ENCODE peak calls at places on chromosomes 7 and 10, in four cellular contexts. One of them, this sample, is unnamed.

GRCh38 chr7:129797224-129797789 is 155.5 kb downstream of the UBE2H start:
- DNase-seq in K562: no peak
- DNase-seq in A549: no peak
- DNase-seq in HepG2: no peak
- DNase-seq in this sample: peak

GRCh38 chr10:90960355-90960814 is 39.5 kb upstream of the ANKRD1 start:
- DNase-seq in K562: no peak
- DNase-seq in A549: peak
- DNase-seq in HepG2: no peak
- DNase-seq in this sample: no peak

GRCh38 chr10:78768041-78768569 is 300.7 kb upstream of the ZMIZ1 start:
- DNase-seq in K562: no peak
- DNase-seq in A549: no peak
- DNase-seq in HepG2: no peak
- DNase-seq in this sample: no peak

GRCh38 chr10:10891437-10891836 is 126.2 kb upstream of the CELF2 start:
- DNase-seq in K562: no peak
- DNase-seq in A549: no peak
- DNase-seq in HepG2: no peak
- DNase-seq in this sample: no peak

GRCh38 chr10:36256166-36256565 is 614.1 kb upstream of the FZD8 start:
- DNase-seq in K562: no peak
- DNase-seq in A549: no peak
- DNase-seq in HepG2: no peak
- DNase-seq in this sample: no peak

GRCh38 chr10:12376211-12376610 is 26.9 kb downstream of the CAMK1D start:
- DNase-seq in K562: no peak
- DNase-seq in A549: no peak
- DNase-seq in HepG2: no peak
- DNase-seq in this sample: no peak

GRCh38 chr7:151248191-151249033 is at the start of gene SMARCD3:
- DNase-seq in K562: peak
- DNase-seq in A549: peak
- DNase-seq in HepG2: peak
- DNase-seq in this sample: peak

GRCh38 chr7:41313171-41313570 is 389.7 kb downstream of the INHBA start:
- DNase-seq in K562: no peak
- DNase-seq in A549: no peak
- DNase-seq in HepG2: no peak
- DNase-seq in this sample: no peak

GRCh38 chr10:30186371-30186875 is 127.0 kb upstream of the JCAD start:
- DNase-seq in K562: no peak
- DNase-seq in A549: no peak
- DNase-seq in HepG2: peak
- DNase-seq in this sample: no peak

GRCh38 chr7:80918909-80919721 is at the start of gene SEMA3C:
- DNase-seq in K562: peak
- DNase-seq in A549: peak
- DNase-seq in HepG2: peak
- DNase-seq in this sample: peak

GRCh38 chr7:105713488-105714465 is 132.5 kb upstream of the EFCAB10 start:
- DNase-seq in K562: no peak
- DNase-seq in A549: no peak
- DNase-seq in HepG2: no peak
- DNase-seq in this sample: no peak

GRCh38 chr10:24893127-24893526 is 59.3 kb downstream of the PRTFDC1 start:
- DNase-seq in K562: no peak
- DNase-seq in A549: no peak
- DNase-seq in HepG2: no peak
- DNase-seq in this sample: no peak

GRCh38 chr7:113125728-113126127 is 7.4 kb upstream of the SMIM30 start:
- DNase-seq in K562: no peak
- DNase-seq in A549: no peak
- DNase-seq in HepG2: no peak
- DNase-seq in this sample: no peak

GRCh38 chr10:5147255-5147980 is 37.5 kb downstream of the AKR1C8 start:
- DNase-seq in K562: no peak
- DNase-seq in A549: peak
- DNase-seq in HepG2: peak
- DNase-seq in this sample: no peak

GRCh38 chr7:150631084-150631824 is 931 bp downstream of the GIMAP6 start:
- DNase-seq in K562: no peak
- DNase-seq in A549: no peak
- DNase-seq in HepG2: no peak
- DNase-seq in this sample: no peak

GRCh38 chr7:125098377-125098970 is 168.8 kb upstream of the POT1 start:
- DNase-seq in K562: no peak
- DNase-seq in A549: no peak
- DNase-seq in HepG2: no peak
- DNase-seq in this sample: no peak

GRCh38 chr7:105319578-105319977 is 69.1 kb downstream of the SRPK2 start:
- DNase-seq in K562: no peak
- DNase-seq in A549: no peak
- DNase-seq in HepG2: no peak
- DNase-seq in this sample: no peak

GRCh38 chr10:125578658-125579315 is 104.2 kb downstream of the TEX36 start:
- DNase-seq in K562: no peak
- DNase-seq in A549: no peak
- DNase-seq in HepG2: no peak
- DNase-seq in this sample: no peak

GRCh38 chr7:2928613-2929311 is 84.7 kb upstream of the GNA12 start:
- DNase-seq in K562: no peak
- DNase-seq in A549: no peak
- DNase-seq in HepG2: no peak
- DNase-seq in this sample: peak

GRCh38 chr7:50826371-50827172 is 43.9 kb upstream of the GRB10 start:
- DNase-seq in K562: no peak
- DNase-seq in A549: peak
- DNase-seq in HepG2: peak
- DNase-seq in this sample: no peak

GRCh38 chr7:120272896-120273475 is at the start of gene KCND2:
- DNase-seq in K562: no peak
- DNase-seq in A549: no peak
- DNase-seq in HepG2: no peak
- DNase-seq in this sample: peak

GRCh38 chr7:33111614-33112013 is 2.4 kb upstream of the RP9 start:
- DNase-seq in K562: no peak
- DNase-seq in A549: no peak
- DNase-seq in HepG2: no peak
- DNase-seq in this sample: no peak

GRCh38 chr10:7857259-7857658 is 39.0 kb downstream of the TAF3 start:
- DNase-seq in K562: no peak
- DNase-seq in A549: no peak
- DNase-seq in HepG2: no peak
- DNase-seq in this sample: no peak

GRCh38 chr7:50954245-50954644 is 171.5 kb upstream of the GRB10 start:
- DNase-seq in K562: no peak
- DNase-seq in A549: no peak
- DNase-seq in HepG2: no peak
- DNase-seq in this sample: no peak

GRCh38 chr7:17732083-17732482 is 208.2 kb downstream of the SNX13 start:
- DNase-seq in K562: no peak
- DNase-seq in A549: no peak
- DNase-seq in HepG2: no peak
- DNase-seq in this sample: no peak

GRCh38 chr7:8418627-8419245 is 14.7 kb upstream of the NXPH1 start:
- DNase-seq in K562: peak
- DNase-seq in A549: peak
- DNase-seq in HepG2: peak
- DNase-seq in this sample: peak

GRCh38 chr7:41977165-41977651 is 259.8 kb downstream of the GLI3 start:
- DNase-seq in K562: peak
- DNase-seq in A549: peak
- DNase-seq in HepG2: peak
- DNase-seq in this sample: no peak

DNA sequence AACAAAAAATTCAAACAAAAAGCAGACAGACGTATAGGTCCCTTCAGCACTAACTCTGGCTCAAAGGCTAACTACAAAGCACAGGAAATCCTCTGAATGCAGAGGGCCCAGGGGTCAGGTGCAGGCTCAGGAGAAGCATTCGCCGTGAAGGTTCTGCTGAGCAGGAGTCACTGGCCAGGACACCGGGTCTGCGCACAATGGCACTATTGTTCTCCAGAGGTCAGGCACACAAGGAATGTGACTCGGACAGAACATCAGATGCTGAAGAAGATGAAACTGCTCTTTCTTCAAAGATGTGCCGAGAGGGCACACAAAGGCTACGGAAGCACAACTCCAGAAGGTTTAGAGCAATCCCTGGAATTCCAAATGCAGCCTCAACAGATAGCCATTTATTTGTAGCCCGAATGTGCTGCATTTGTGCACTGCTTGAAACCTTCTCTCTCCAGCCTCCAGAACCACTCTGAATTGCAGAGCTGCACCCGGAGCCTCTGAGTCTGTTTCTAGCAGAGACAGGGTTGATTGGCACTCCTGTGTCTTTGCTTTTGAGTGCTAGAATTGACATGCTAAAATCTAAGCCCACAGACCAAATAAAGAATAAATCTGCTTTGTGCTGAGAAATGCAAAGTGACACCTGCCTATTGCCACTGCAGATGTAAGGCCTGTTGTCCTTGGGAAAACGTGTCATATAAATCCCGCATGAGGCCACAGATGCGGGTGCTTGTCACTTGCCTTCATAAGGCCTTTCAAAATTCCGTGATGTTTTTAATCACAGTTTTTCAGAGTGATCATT is 85.4 kb upstream of the AFAP1L2 start:
- DNase-seq in K562: no peak
- DNase-seq in A549: peak
- DNase-seq in HepG2: peak
- DNase-seq in this sample: peak
- TF ChIP-seq HMGXB4 in K562: no peak
- TF ChIP-seq HMGXB4 in A549: no peak
- TF ChIP-seq HMGXB4 in HepG2: no peak
- TF ChIP-seq HMGXB4 in this sample: no peak

GRCh38 chr10:111281516-111281915 is 204.7 kb downstream of the ADRA2A start:
- DNase-seq in K562: peak
- DNase-seq in A549: peak
- DNase-seq in HepG2: peak
- DNase-seq in this sample: peak
- TF ChIP-seq HMGXB4 in K562: no peak
- TF ChIP-seq HMGXB4 in A549: no peak
- TF ChIP-seq HMGXB4 in HepG2: no peak
- TF ChIP-seq HMGXB4 in this sample: no peak

GRCh38 chr7:70356975-70357374 is 758.7 kb downstream of the AUTS2 start:
- DNase-seq in K562: no peak
- DNase-seq in A549: no peak
- DNase-seq in HepG2: no peak
- DNase-seq in this sample: no peak
- TF ChIP-seq HMGXB4 in K562: no peak
- TF ChIP-seq HMGXB4 in A549: no peak
- TF ChIP-seq HMGXB4 in HepG2: no peak
- TF ChIP-seq HMGXB4 in this sample: no peak

DNA sequence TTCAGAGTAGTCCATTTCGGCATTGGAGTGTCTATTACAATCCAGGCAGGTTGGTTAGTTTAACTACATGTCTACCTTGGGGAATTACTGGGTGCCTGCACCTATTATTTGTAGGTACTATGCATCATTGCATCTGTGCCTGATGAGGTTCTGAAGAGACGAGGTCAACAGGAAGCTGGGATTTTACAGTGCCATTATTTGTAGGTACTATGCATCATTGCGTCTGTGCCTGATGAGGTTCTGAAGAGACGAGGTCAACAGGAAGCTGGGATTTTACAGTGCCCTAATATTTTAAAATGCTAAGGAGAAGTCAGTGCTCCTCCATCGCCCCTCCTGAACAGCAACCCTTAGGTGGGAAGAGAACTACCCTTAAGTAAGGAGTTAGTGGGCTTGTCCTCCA is 41.7 kb downstream of the NPY start:
- DNase-seq in K562: no peak
- DNase-seq in A549: no peak
- DNase-seq in HepG2: no peak
- DNase-seq in this sample: no peak
- TF ChIP-seq HMGXB4 in K562: no peak
- TF ChIP-seq HMGXB4 in A549: no peak
- TF ChIP-seq HMGXB4 in HepG2: no peak
- TF ChIP-seq HMGXB4 in this sample: no peak

DNA sequence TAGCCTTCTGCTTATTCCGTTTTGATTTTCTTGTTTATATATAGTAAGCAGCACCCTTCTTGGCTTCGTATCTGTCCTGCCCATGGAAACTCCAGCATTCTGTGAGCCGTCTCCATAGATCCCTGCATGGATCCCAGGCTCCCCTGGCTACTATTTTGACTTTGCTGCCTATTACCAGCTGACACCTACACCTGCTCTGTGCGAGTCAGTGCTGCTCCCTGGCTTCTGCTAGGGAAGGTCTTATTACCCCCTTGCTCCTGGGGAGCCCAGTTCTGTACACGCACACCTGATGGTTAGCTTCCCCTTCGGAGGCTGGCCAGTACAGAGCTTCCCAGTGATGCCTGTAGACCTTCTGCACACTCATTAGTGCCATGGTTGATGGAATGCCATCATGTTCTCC is 35.4 kb downstream of the NACAD start:
- DNase-seq in K562: no peak
- DNase-seq in A549: no peak
- DNase-seq in HepG2: no peak
- DNase-seq in this sample: no peak
- TF ChIP-seq HMGXB4 in K562: no peak
- TF ChIP-seq HMGXB4 in A549: no peak
- TF ChIP-seq HMGXB4 in HepG2: no peak
- TF ChIP-seq HMGXB4 in this sample: no peak

DNA sequence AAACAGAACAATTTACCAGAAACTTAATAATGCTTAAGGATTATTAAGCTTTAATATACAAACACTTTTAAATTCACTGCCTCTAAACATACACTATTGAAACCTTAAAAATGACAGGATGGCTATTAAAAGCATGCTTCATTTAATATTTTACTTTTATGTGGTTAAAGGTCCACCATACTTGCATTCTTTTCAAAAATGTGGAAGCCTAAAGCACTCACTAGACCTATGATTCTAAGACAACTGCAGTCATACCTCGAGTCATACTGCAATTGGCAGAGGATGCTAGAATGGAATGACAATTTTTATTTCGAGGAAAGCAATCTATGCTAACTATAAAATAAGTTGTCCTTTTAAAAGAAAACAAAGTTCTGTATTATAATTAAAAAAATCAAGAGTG is 85.3 kb downstream of the PIP4K2A start:
- DNase-seq in K562: no peak
- DNase-seq in A549: no peak
- DNase-seq in HepG2: no peak
- DNase-seq in this sample: no peak
- TF ChIP-seq HMGXB4 in K562: no peak
- TF ChIP-seq HMGXB4 in A549: no peak
- TF ChIP-seq HMGXB4 in HepG2: no peak
- TF ChIP-seq HMGXB4 in this sample: no peak

GRCh38 chr10:3805227-3805790 is 20.3 kb upstream of the KLF6 start:
- DNase-seq in K562: no peak
- DNase-seq in A549: peak
- DNase-seq in HepG2: no peak
- DNase-seq in this sample: no peak
- TF ChIP-seq HMGXB4 in K562: no peak
- TF ChIP-seq HMGXB4 in A549: no peak
- TF ChIP-seq HMGXB4 in HepG2: no peak
- TF ChIP-seq HMGXB4 in this sample: no peak

GRCh38 chr7:27095050-27095896 is 527 bp downstream of the HOXA1 start:
- DNase-seq in K562: no peak
- DNase-seq in A549: no peak
- DNase-seq in HepG2: no peak
- DNase-seq in this sample: no peak
- TF ChIP-seq HMGXB4 in K562: no peak
- TF ChIP-seq HMGXB4 in A549: no peak
- TF ChIP-seq HMGXB4 in HepG2: no peak
- TF ChIP-seq HMGXB4 in this sample: no peak